ENCODE peak calls at places on chromosomes 2 and 18, in four cellular contexts. F is nucleus accumbens, L is T-helper 9 cell, M is HT-29. Z is an unnamed sample.

GRCh38 chr2:102289129-102289528 is 22.2 kb upstream of the IL1RL1 start:
- DNase-seq in F (no peak), L (no peak), M (peak), Z (no peak)

GRCh38 chr2:16058256-16058655 is 117.9 kb downstream of the MYCN start:
- DNase-seq in F (no peak), M (no peak), L (no peak), Z (no peak)

GRCh38 chr18:44682871-44683221 is 2.2 kb downstream of the SETBP1 start:
- DNase-seq in M (no peak), F (no peak), L (no peak), Z (no peak)

GRCh38 chr18:23155537-23155936 is 20.3 kb downstream of the CABLES1 start:
- DNase-seq in M (no peak), L (no peak), F (no peak), Z (no peak)

GRCh38 chr2:121790276-121790956 is 35.0 kb downstream of the TSN start:
- DNase-seq in L (no peak), F (no peak), M (peak), Z (no peak)

GRCh38 chr2:39665811-39666488 is at the start of gene TMEM178A:
- DNase-seq in L (no peak), M (no peak), F (no peak), Z (no peak)

GRCh38 chr2:128316777-128317185 is 1.9 kb downstream of the HS6ST1 start:
- DNase-seq in L (no peak), M (no peak), F (no peak), Z (no peak)

GRCh38 chr2:150484006-150484405 is 3.5 kb downstream of the RND3 start:
- DNase-seq in F (no peak), M (peak), L (no peak), Z (no peak)

GRCh38 chr2:37585295-37585908 is 86.0 kb downstream of the CDC42EP3 start:
- DNase-seq in F (no peak), M (peak), L (no peak), Z (no peak)

GRCh38 chr2:2413525-2413924 is 82.5 kb upstream of the MYT1L start:
- DNase-seq in F (no peak), L (no peak), M (no peak), Z (no peak)

GRCh38 chr2:170123593-170123992 is 54.4 kb upstream of the MYO3B start:
- DNase-seq in M (peak), F (no peak), L (no peak), Z (no peak)

GRCh38 chr2:167103028-167103756 is 214.9 kb downstream of the XIRP2 start:
- DNase-seq in M (no peak), L (no peak), F (no peak), Z (no peak)

GRCh38 chr18:26471027-26471426 is 77.3 kb downstream of the KCTD1 start:
- DNase-seq in F (no peak), L (no peak), M (no peak), Z (no peak)

GRCh38 chr2:62578837-62579640 is 73.0 kb upstream of the TMEM17 start:
- DNase-seq in M (peak), F (no peak), L (no peak), Z (no peak)

GRCh38 chr18:48667276-48668254 is 128.7 kb downstream of the CTIF start:
- DNase-seq in L (no peak), M (peak), F (no peak), Z (peak)

GRCh38 chr18:22032392-22032961 is 136.9 kb upstream of the GATA6 start:
- DNase-seq in L (no peak), F (no peak), M (peak), Z (no peak)

GRCh38 chr2:220764246-220764645 is 807.9 kb downstream of the EPHA4 start:
- DNase-seq in M (no peak), L (no peak), F (no peak), Z (no peak)

GRCh38 chr2:178764097-178764496 is 43.1 kb downstream of the TTN start:
- DNase-seq in M (no peak), L (no peak), F (no peak), Z (no peak)

GRCh38 chr2:231935207-231935524 is 9.0 kb upstream of the NPPC start:
- DNase-seq in L (no peak), F (no peak), M (no peak), Z (no peak)

GRCh38 chr2:121561617-121562268 is 31.1 kb downstream of the RNU4ATAC start:
- DNase-seq in F (no peak), M (no peak), L (no peak), Z (no peak)

GRCh38 chr2:71299507-71299906 is 32.1 kb upstream of the ZNF638 start:
- DNase-seq in F (no peak), M (peak), L (no peak), Z (no peak)

Z was measured in occipital lobe.